ENCODE peak calls at places on chromosomes 6 and 20, in five cellular contexts. One of them, this sample, is unnamed.

GRCh38 chr6:35152067-35152707 is 11.0 kb upstream of the TCP11 start:
- DNase-seq in A549: peak; percentile 13
- DNase-seq in choroid plexus epithelial cell: no peak
- DNase-seq in HFF-Myc: no peak
- DNase-seq in K562: no peak
- DNase-seq in this sample: no peak

GRCh38 chr6:52019092-52019491 is 68.3 kb downstream of the PKHD1 start:
- DNase-seq in A549: no peak
- DNase-seq in choroid plexus epithelial cell: no peak
- DNase-seq in HFF-Myc: no peak
- DNase-seq in K562: no peak
- DNase-seq in this sample: no peak

GRCh38 chr20:38601216-38602184 is at the start of gene ARHGAP40:
- DNase-seq in A549: no peak
- DNase-seq in choroid plexus epithelial cell: peak; percentile 23
- DNase-seq in HFF-Myc: no peak
- DNase-seq in K562: peak; percentile 46
- DNase-seq in this sample: no peak

GRCh38 chr6:21856096-21856825 is 262.7 kb downstream of the SOX4 start:
- DNase-seq in A549: peak; percentile 7
- DNase-seq in choroid plexus epithelial cell: peak; percentile 65
- DNase-seq in HFF-Myc: peak; percentile 38
- DNase-seq in K562: no peak
- DNase-seq in this sample: peak; percentile 78

GRCh38 chr6:52994031-52994788 is 874 bp downstream of the GSTA4 start:
- DNase-seq in A549: peak; percentile 7
- DNase-seq in choroid plexus epithelial cell: peak; percentile 54
- DNase-seq in HFF-Myc: no peak
- DNase-seq in K562: peak; percentile 9
- DNase-seq in this sample: no peak

GRCh38 chr20:8082025-8082424 is 50.0 kb upstream of the PLCB1 start:
- DNase-seq in A549: peak; percentile 45
- DNase-seq in choroid plexus epithelial cell: peak; percentile 64
- DNase-seq in HFF-Myc: no peak
- DNase-seq in K562: peak; percentile 1
- DNase-seq in this sample: no peak

GRCh38 chr6:164826831-164827468 is 482.5 kb downstream of the C6orf118 start:
- DNase-seq in A549: peak; percentile 3
- DNase-seq in choroid plexus epithelial cell: no peak
- DNase-seq in HFF-Myc: no peak
- DNase-seq in K562: no peak
- DNase-seq in this sample: no peak

GRCh38 chr6:48916523-48917050 is 546.5 kb downstream of the MMUT start:
- DNase-seq in A549: peak; percentile 49
- DNase-seq in choroid plexus epithelial cell: no peak
- DNase-seq in HFF-Myc: no peak
- DNase-seq in K562: no peak
- DNase-seq in this sample: no peak

GRCh38 chr6:41801380-41801779 is 13.9 kb downstream of the TOMM6 start:
- DNase-seq in A549: peak; percentile 31
- DNase-seq in choroid plexus epithelial cell: peak; percentile 67
- DNase-seq in HFF-Myc: no peak
- DNase-seq in K562: peak; percentile 33
- DNase-seq in this sample: no peak

GRCh38 chr6:2231438-2231837 is 14.0 kb downstream of the GMDS start:
- DNase-seq in A549: no peak
- DNase-seq in choroid plexus epithelial cell: peak; percentile 57
- DNase-seq in HFF-Myc: no peak
- DNase-seq in K562: no peak
- DNase-seq in this sample: no peak

GRCh38 chr20:14337400-14338171 is at the start of gene FLRT3:
- DNase-seq in A549: peak; percentile 97
- DNase-seq in choroid plexus epithelial cell: peak; percentile 98
- DNase-seq in HFF-Myc: peak; percentile 91
- DNase-seq in K562: peak; percentile 4
- DNase-seq in this sample: peak; percentile 98

GRCh38 chr6:49541210-49541724 is 9.2 kb upstream of the C6orf141 start:
- DNase-seq in A549: peak; percentile 83
- DNase-seq in choroid plexus epithelial cell: peak; percentile 88
- DNase-seq in HFF-Myc: peak; percentile 83
- DNase-seq in K562: peak; percentile 31
- DNase-seq in this sample: peak; percentile 79

GRCh38 chr6:156396791-156397418 is 380.3 kb upstream of the ARID1B start:
- DNase-seq in A549: no peak
- DNase-seq in choroid plexus epithelial cell: no peak
- DNase-seq in HFF-Myc: no peak
- DNase-seq in K562: no peak
- DNase-seq in this sample: no peak

GRCh38 chr6:19413323-19413722 is 423.8 kb upstream of the ID4 start:
- DNase-seq in A549: no peak
- DNase-seq in choroid plexus epithelial cell: peak; percentile 29
- DNase-seq in HFF-Myc: no peak
- DNase-seq in K562: no peak
- DNase-seq in this sample: no peak

GRCh38 chr20:59939879-59940128 is 301 bp downstream of the PPP1R3D start:
- DNase-seq in A549: no peak
- DNase-seq in choroid plexus epithelial cell: no peak
- DNase-seq in HFF-Myc: no peak
- DNase-seq in K562: no peak
- DNase-seq in this sample: no peak
- H3K4me3 ChIP-seq in A549: peak overlapping the region; percentile 82
- H3K4me3 ChIP-seq in choroid plexus epithelial cell: peak overlapping the region; percentile 80
- H3K4me3 ChIP-seq in HFF-Myc: peak overlapping the region; percentile 82
- H3K4me3 ChIP-seq in K562: peak overlapping the region; percentile 48
- H3K4me3 ChIP-seq in this sample: peak overlapping the region; percentile 68

DNA sequence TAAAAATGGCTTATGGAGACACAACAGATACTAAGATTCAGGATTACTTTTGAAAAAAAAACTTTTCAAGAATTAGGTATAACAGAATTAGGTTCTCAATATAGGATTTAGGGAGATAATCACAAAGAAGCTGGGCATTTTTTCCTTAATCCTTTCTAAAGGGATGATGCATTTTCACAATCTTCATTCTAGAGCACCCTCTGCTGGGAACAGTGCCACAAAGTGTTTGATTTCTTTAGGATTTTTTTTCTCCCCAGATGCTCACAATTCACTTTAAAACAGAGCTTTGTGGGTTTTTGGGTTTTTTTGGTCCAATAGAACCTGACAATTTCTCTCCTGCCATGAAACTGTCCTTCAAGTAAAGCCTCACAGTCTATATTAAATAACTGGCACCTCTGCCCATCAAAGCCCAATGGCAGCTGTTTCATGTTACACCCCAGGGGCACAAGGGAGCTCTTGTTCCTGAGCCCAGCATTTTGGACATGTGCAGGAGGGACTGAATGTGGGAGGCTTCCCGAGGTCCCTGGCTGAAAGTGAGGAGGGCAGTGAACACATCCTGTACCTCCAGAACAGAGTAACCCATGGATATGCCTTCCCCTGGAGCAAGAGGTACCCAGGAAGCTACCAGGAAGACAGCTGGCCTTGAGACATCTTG is 39.7 kb downstream of the PREP start:
- DNase-seq in A549: no peak
- DNase-seq in choroid plexus epithelial cell: peak; percentile 64
- DNase-seq in HFF-Myc: no peak
- DNase-seq in K562: no peak
- DNase-seq in this sample: no peak
- TF ChIP-seq CTCF in A549: peak; percentile 54
- TF ChIP-seq CTCF in choroid plexus epithelial cell: peak; percentile 65
- TF ChIP-seq CTCF in HFF-Myc: peak; percentile 22
- TF ChIP-seq CTCF in K562: peak; percentile 33
- TF ChIP-seq CTCF in this sample: peak; percentile 59

DNA sequence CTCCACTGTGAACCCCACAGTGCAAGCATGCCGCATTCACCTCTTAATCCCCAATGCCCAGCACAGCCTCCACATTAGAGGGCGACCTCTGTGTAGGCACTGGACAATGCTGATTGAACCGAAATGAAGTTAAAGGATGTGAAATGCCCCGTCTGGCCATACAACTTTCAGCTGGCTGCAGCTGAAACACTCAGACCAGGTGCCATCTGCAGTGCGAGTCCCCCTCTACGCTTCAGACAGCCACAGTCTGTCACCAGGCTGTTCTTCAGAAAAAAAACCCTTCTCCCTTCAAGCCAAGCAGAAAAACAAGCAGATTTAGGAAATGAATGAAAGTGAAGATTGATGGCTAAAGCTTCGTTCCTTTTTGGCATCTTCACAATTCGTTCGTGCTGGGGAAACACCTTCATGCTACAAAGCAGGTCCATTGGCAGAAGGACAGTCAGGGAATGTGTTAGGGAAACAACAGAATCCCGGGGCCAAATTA is 44.7 kb downstream of the TNFAIP3 start:
- DNase-seq in A549: no peak
- DNase-seq in choroid plexus epithelial cell: no peak
- DNase-seq in HFF-Myc: no peak
- DNase-seq in K562: no peak
- DNase-seq in this sample: no peak
- H3K4me3 ChIP-seq in A549: no peak overlapping the region
- H3K4me3 ChIP-seq in choroid plexus epithelial cell: no peak overlapping the region
- H3K4me3 ChIP-seq in HFF-Myc: no peak overlapping the region
- H3K4me3 ChIP-seq in K562: no peak overlapping the region
- H3K4me3 ChIP-seq in this sample: no peak overlapping the region

GRCh38 chr6:80956898-80957297 is 795.6 kb downstream of the TENT5A start:
- DNase-seq in A549: no peak
- DNase-seq in choroid plexus epithelial cell: no peak
- DNase-seq in HFF-Myc: no peak
- DNase-seq in K562: no peak
- DNase-seq in this sample: no peak
- TF ChIP-seq CTCF in A549: no peak
- TF ChIP-seq CTCF in choroid plexus epithelial cell: no peak
- TF ChIP-seq CTCF in HFF-Myc: no peak
- TF ChIP-seq CTCF in K562: no peak
- TF ChIP-seq CTCF in this sample: no peak